ENCODE peak calls at places on chromosomes 11 and 22, in five cellular contexts. D is coronary artery; K is PC-3; G is EL; I is stimulated activated naive CD8-positive, alpha-beta T cell treated with anti-CD3 and anti-CD28 coated beads, Interleukin-15, Interleukin-2, amounts not matched to agents 100 U/mL and 50 U/mL, for 24 hours. V is an unnamed sample.

GRCh38 chr11:123166095-123166559 is 28.9 kb downstream of the CLMP start:
- DNase-seq in D (no peak), K (peak), G (peak), I (peak), V (peak)

GRCh38 chr11:131633978-131634377 is 263.6 kb downstream of the NTM start:
- DNase-seq in D (no peak), K (no peak), G (no peak), I (no peak), V (no peak)

GRCh38 chr11:61803889-61804647 is 11.4 kb downstream of the FEN1 start:
- DNase-seq in D (no peak), K (no peak), G (no peak), I (no peak), V (no peak)

GRCh38 chr22:50255099-50255498 is 4.0 kb upstream of the HDAC10 start:
- DNase-seq in D (no peak), K (no peak), G (no peak), I (no peak), V (no peak)

GRCh38 chr22:38873469-38874411 is 1.7 kb upstream of the CBX6 start:
- DNase-seq in D (no peak), K (peak), G (no peak), I (peak), V (peak)

GRCh38 chr11:35390737-35391682 is 28.3 kb downstream of the SLC1A2 start:
- DNase-seq in D (no peak), K (peak), G (peak), I (peak), V (peak)

GRCh38 chr22:31263896-31264295 is 28.4 kb downstream of the PIK3IP1 start:
- DNase-seq in D (no peak), K (no peak), G (no peak), I (no peak), V (no peak)

GRCh38 chr22:17232406-17232805 is 13.2 kb upstream of the ADA2 start:
- DNase-seq in D (no peak), K (no peak), G (no peak), I (no peak), V (no peak)

GRCh38 chr22:19874307-19875060 is 19.8 kb upstream of the GNB1L start:
- DNase-seq in D (peak), K (no peak), G (no peak), I (no peak), V (peak)

GRCh38 chr11:66146940-66147339 is 76.9 kb downstream of the PACS1 start:
- DNase-seq in D (no peak), K (no peak), G (no peak), I (no peak), V (no peak)

GRCh38 chr22:32761251-32761903 is 40.1 kb upstream of the TIMP3 start:
- DNase-seq in D (no peak), K (no peak), G (peak), I (no peak), V (peak)

GRCh38 chr11:123308077-123308476 is 113.0 kb upstream of the CLMP start:
- DNase-seq in D (no peak), K (no peak), G (peak), I (no peak), V (no peak)

GRCh38 chr22:29706493-29706892 is 13.3 kb upstream of the CABP7 start:
- DNase-seq in D (no peak), K (no peak), G (no peak), I (no peak), V (no peak)

GRCh38 chr11:126233391-126233790 is 21.8 kb downstream of the FAM118B start:
- DNase-seq in D (no peak), K (peak), G (no peak), I (no peak), V (no peak)

GRCh38 chr11:111463276-111463675 is 48.9 kb downstream of the BTG4 start:
- DNase-seq in D (peak), K (no peak), G (no peak), I (no peak), V (no peak)

GRCh38 chr11:23903044-23903704 is 593.7 kb upstream of the LUZP2 start:
- DNase-seq in D (no peak), K (peak), G (peak), I (no peak), V (no peak)

GRCh38 chr11:8008212-8008611 is 21.1 kb downstream of the EIF3F start:
- DNase-seq in D (no peak), K (no peak), G (no peak), I (no peak), V (no peak)

GRCh38 chr22:32331236-32331917 is 26.3 kb upstream of the RFPL3 start:
- DNase-seq in D (peak), K (no peak), G (no peak), I (no peak), V (no peak)

GRCh38 chr11:70506986-70507385 is 108.7 kb downstream of the CTTN start:
- DNase-seq in D (no peak), K (no peak), G (no peak), I (no peak), V (no peak)